ENCODE peak calls at places on chromosomes 2 and 18, in six cellular contexts. B is effector memory CD4-positive, alpha-beta T cell; T is progenitor cell of endocrine pancreas; N is astrocyte of the spinal cord; I is stimulated activated CD4-positive, alpha-beta T cell treated with anti-CD3 and anti-CD28 coated beads, Interleukin-4, amount 100 ng/mL, for 48 hours; J is KBM-7. C is an unnamed sample.

GRCh38 chr2:41870257-41870570 is 177.6 kb upstream of the PKDCC start:
- DNase-seq in B (no peak), T (no peak), N (no peak), I (no peak), J (no peak), C (no peak)

GRCh38 chr2:31675485-31675901 is 94.8 kb upstream of the SRD5A2 start:
- DNase-seq in B (no peak), T (peak), N (no peak), I (no peak), J (peak), C (no peak)

GRCh38 chr2:18268400-18268799 is 292.1 kb downstream of the RDH14 start:
- DNase-seq in B (no peak), T (no peak), N (peak), I (no peak), J (no peak), C (no peak)

GRCh38 chr2:105487142-105488069 is 88.6 kb upstream of the FHL2 start:
- DNase-seq in B (no peak), T (no peak), N (peak), I (no peak), J (no peak), C (no peak)

GRCh38 chr2:62687644-62688043 is 17.9 kb upstream of the EHBP1 start:
- DNase-seq in B (no peak), T (no peak), N (no peak), I (no peak), J (no peak), C (no peak)

GRCh38 chr2:234999740-235000425 is 48.1 kb downstream of the SH3BP4 start:
- DNase-seq in B (no peak), T (no peak), N (no peak), I (no peak), J (peak), C (no peak)

GRCh38 chr2:219003979-219004378 is 10.8 kb upstream of the CRYBA2 start:
- DNase-seq in B (no peak), T (no peak), N (no peak), I (no peak), J (no peak), C (no peak)

GRCh38 chr2:85312404-85312803 is 15.4 kb downstream of the TGOLN2 start:
- DNase-seq in B (no peak), T (no peak), N (peak), I (no peak), J (no peak), C (no peak)

GRCh38 chr18:74506405-74507119 is 10.4 kb downstream of the CNDP2 start:
- DNase-seq in B (no peak), T (no peak), N (peak), I (no peak), J (no peak), C (no peak)